ENCODE peak calls at places on chromosomes 3 and 15, in six cellular contexts. K is stimulated activated CD8-positive, alpha-beta memory T cell treated with anti-CD3 and anti-CD28 coated beads, Interleukin-7, amount 100 ng/mL, for 1 hour; I is activated gamma-delta T cell treated with Interleukin-2 at 50 U/mL for 16 hours; L is nucleus accumbens; S is NCI-H345; P is H54. G is an unnamed sample.

GRCh38 chr3:24550588-24550987 is 55.9 kb upstream of the THRB start:
- DNase-seq in K (no peak), I (no peak), L (no peak), S (no peak), P (no peak), G (no peak)

GRCh38 chr3:78754066-78754743 is 1013.6 kb downstream of the ROBO1 start:
- DNase-seq in K (no peak), I (no peak), L (peak; percentile 16), S (no peak), P (peak; percentile 19), G (no peak)

GRCh38 chr3:32947466-32948238 is 3.8 kb upstream of the CCR4 start:
- DNase-seq in K (peak; percentile 79), I (peak; percentile 93), L (no peak), S (peak; percentile 85), P (peak; percentile 28), G (peak; percentile 86)

GRCh38 chr3:146466596-146466995 is 2.8 kb downstream of the PLSCR2 start:
- DNase-seq in K (no peak), I (no peak), L (no peak), S (no peak), P (no peak), G (no peak)

GRCh38 chr3:124582621-124583437 is 147.4 kb upstream of the UMPS start:
- DNase-seq in K (no peak), I (no peak), L (no peak), S (no peak), P (no peak), G (no peak)

GRCh38 chr3:113873814-113874526 is 35.4 kb downstream of the GRAMD1C start:
- DNase-seq in K (no peak), I (no peak), L (no peak), S (no peak), P (no peak), G (no peak)

GRCh38 chr3:136787226-136787793 is 31.6 kb upstream of the SLC35G2 start:
- DNase-seq in K (no peak), I (peak; percentile 20), L (no peak), S (no peak), P (no peak), G (peak; percentile 15)

GRCh38 chr15:49627407-49627877 is 6.6 kb downstream of the DTWD1 start:
- DNase-seq in K (no peak), I (no peak), L (no peak), S (no peak), P (no peak), G (no peak)

GRCh38 chr3:126446791-126447190 is 28.9 kb downstream of the ZXDC start:
- DNase-seq in K (no peak), I (no peak), L (no peak), S (peak; percentile 46), P (no peak), G (peak; percentile 11)

GRCh38 chr3:171827836-171828458 is 15.2 kb upstream of the TMEM212 start:
- DNase-seq in K (no peak), I (no peak), L (no peak), S (no peak), P (no peak), G (no peak)

GRCh38 chr3:172938788-172939187 is 188.3 kb downstream of the ECT2 start:
- DNase-seq in K (no peak), I (no peak), L (no peak), S (no peak), P (no peak), G (no peak)

GRCh38 chr3:190596341-190597285 is 82.7 kb downstream of the IL1RAP start:
- DNase-seq in K (no peak), I (no peak), L (no peak), S (no peak), P (no peak), G (no peak)

GRCh38 chr3:149388001-149388435 is 10.6 kb upstream of the TM4SF1 start:
- DNase-seq in K (no peak), I (no peak), L (no peak), S (no peak), P (no peak), G (no peak)

GRCh38 chr15:48112242-48112641 is 8.5 kb upstream of the SLC24A5 start:
- DNase-seq in K (no peak), I (no peak), L (no peak), S (peak; percentile 35), P (no peak), G (no peak)

GRCh38 chr3:128006061-128006470 is 46.2 kb upstream of the SEC61A1 start:
- DNase-seq in K (no peak), I (no peak), L (no peak), S (peak; percentile 9), P (no peak), G (no peak)

GRCh38 chr15:64112904-64113303 is 17.1 kb downstream of the SNX1 start:
- DNase-seq in K (no peak), I (no peak), L (no peak), S (no peak), P (no peak), G (no peak)